ENCODE peak calls at places on chromosomes 7 and 10, in five cellular contexts. E, O, P, R and Z are unnamed samples.

GRCh38 chr7:24697416-24697815 is 59.8 kb downstream of the GSDME start:
- DNase-seq in O (no peak), P (no peak), E (no peak), R (no peak), Z (no peak)

GRCh38 chr10:83542774-83543291 is 596.5 kb upstream of the GHITM start:
- DNase-seq in E (no peak), O (no peak), R (no peak), P (no peak), Z (no peak)

GRCh38 chr7:12434012-12434642 is 30.5 kb upstream of the VWDE start:
- DNase-seq in O (no peak), P (no peak), E (no peak), R (no peak), Z (no peak)

GRCh38 chr10:86287422-86287793 is 79.2 kb downstream of the GRID1 start:
- DNase-seq in E (no peak), P (no peak), O (no peak), R (no peak), Z (no peak)

GRCh38 chr7:78400038-78400437 is 601.5 kb downstream of the PHTF2 start:
- DNase-seq in R (no peak), P (no peak), E (no peak), O (no peak), Z (no peak)

GRCh38 chr10:100515612-100516011 is 4.0 kb downstream of the SEC31B start:
- DNase-seq in R (no peak), P (no peak), O (no peak), E (no peak), Z (no peak)

GRCh38 chr10:53072144-53072543 is 299.6 kb upstream of the MBL2 start:
- DNase-seq in E (no peak), P (no peak), R (no peak), O (no peak), Z (no peak)

GRCh38 chr7:48251766-48252165 is 80.5 kb downstream of the ABCA13 start:
- DNase-seq in O (no peak), E (no peak), P (no peak), R (no peak), Z (no peak)

GRCh38 chr7:107711301-107711700 is 32.6 kb upstream of the CBLL1 start:
- DNase-seq in R (no peak), P (no peak), E (no peak), O (no peak), Z (no peak)

GRCh38 chr7:7385421-7385820 is 150.3 kb downstream of the COL28A1 start:
- DNase-seq in P (no peak), O (no peak), E (no peak), R (no peak), Z (no peak)
- H3K4me1 ChIP-seq in P (no peaks in the 10 kb centered on the region), O (no peaks in the 10 kb centered on the region), E (no peaks in the 10 kb centered on the region), R (peaks cover 5% of the 10 kb centered on the region), Z (no peaks in the 10 kb centered on the region)

GRCh38 chr10:104041891-104042535 is 43.7 kb downstream of the COL17A1 start:
- DNase-seq in O (no peak), R (no peak), P (no peak), E (no peak), Z (no peak)

GRCh38 chr10:104038537-104038936 is 47.1 kb downstream of the COL17A1 start:
- DNase-seq in R (no peak), O (no peak), P (no peak), E (no peak), Z (no peak)

GRCh38 chr10:104038958-104039752 is 46.5 kb downstream of the COL17A1 start:
- DNase-seq in E (no peak), R (no peak), O (peak; percentile 66), P (no peak), Z (no peak)

GRCh38 chr10:104040862-104041789 is 44.6 kb downstream of the COL17A1 start:
- DNase-seq in R (no peak), O (no peak), P (no peak), E (no peak), Z (no peak)

DNA sequence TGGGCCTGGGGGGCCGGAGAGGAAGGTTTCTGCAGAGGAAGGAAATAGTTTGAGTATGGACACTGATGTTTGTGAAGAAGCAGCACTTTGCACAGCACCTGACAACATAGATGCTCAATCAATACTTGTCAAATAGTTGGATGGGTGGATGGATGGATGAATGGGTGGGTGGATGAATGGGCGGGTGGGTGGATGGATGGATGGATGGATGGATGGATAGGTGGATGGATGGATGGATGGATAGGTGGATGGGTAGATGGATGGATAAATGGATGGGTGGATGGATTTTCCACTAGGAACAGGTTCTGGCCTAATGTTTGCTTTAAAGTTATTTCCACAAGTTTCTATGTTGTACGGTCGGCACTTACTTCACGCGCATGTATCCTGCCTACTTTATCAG is 45.3 kb downstream of the COL17A1 start:
- DNase-seq in P (no peak), E (no peak), R (no peak), O (no peak), Z (no peak)
- H3K36me3 ChIP-seq in P (no peaks in the 10 kb centered on the region), E (no peaks in the 10 kb centered on the region), R (no peaks in the 10 kb centered on the region), O (no peaks in the 10 kb centered on the region), Z (no peaks in the 10 kb centered on the region)

GRCh38 chr7:151758994-151759540 is 117.8 kb downstream of the PRKAG2 start:
- DNase-seq in E (no peak), P (no peak), R (no peak), O (no peak), Z (no peak)
- H3K4me1 ChIP-seq in E (no peaks in the 10 kb centered on the region), P (peaks cover 10% of the 10 kb centered on the region), R (no peaks in the 10 kb centered on the region), O (peaks cover 44% of the 10 kb centered on the region), Z (peaks cover 21% of the 10 kb centered on the region)

GRCh38 chr7:158779061-158779992 is 50.0 kb downstream of the ESYT2 start:
- DNase-seq in P (peak; percentile 34), R (no peak), E (no peak), O (no peak), Z (no peak)

GRCh38 chr7:158776474-158776873 is 52.8 kb downstream of the ESYT2 start:
- DNase-seq in R (no peak), E (no peak), O (no peak), P (no peak), Z (no peak)

GRCh38 chr7:158778476-158778875 is 50.8 kb downstream of the ESYT2 start:
- DNase-seq in R (no peak), O (no peak), E (no peak), P (no peak), Z (no peak)

GRCh38 chr7:158774916-158775315 is 54.4 kb downstream of the ESYT2 start:
- DNase-seq in P (no peak), O (no peak), E (no peak), R (no peak), Z (no peak)

GRCh38 chr7:158777793-158778192 is 51.5 kb downstream of the ESYT2 start:
- DNase-seq in O (no peak), R (no peak), E (no peak), P (no peak), Z (no peak)
- H3K36me3 ChIP-seq in O (peaks cover 39% of the 10 kb centered on the region), R (peaks cover 5% of the 10 kb centered on the region), E (no peaks in the 10 kb centered on the region), P (peaks cover 3% of the 10 kb centered on the region), Z (peaks cover 25% of the 10 kb centered on the region)

GRCh38 chr10:6040205-6040604 is 22.0 kb downstream of the IL2RA start:
- DNase-seq in P (no peak), R (no peak), O (no peak), E (no peak), Z (no peak)
- H3K4me1 ChIP-seq in P (no peaks in the 10 kb centered on the region), R (no peaks in the 10 kb centered on the region), O (no peaks in the 10 kb centered on the region), E (no peaks in the 10 kb centered on the region), Z (no peaks in the 10 kb centered on the region)

GRCh38 chr10:113897693-113898618 is 43.5 kb downstream of the NHLRC2 start:
- DNase-seq in E (no peak), O (no peak), R (no peak), P (no peak), Z (no peak)
- H3K36me3 ChIP-seq in E (no peaks in the 10 kb centered on the region), O (peaks cover 27% of the 10 kb centered on the region), R (peaks cover 12% of the 10 kb centered on the region), P (peaks cover 13% of the 10 kb centered on the region), Z (peaks cover 12% of the 10 kb centered on the region)

DNA sequence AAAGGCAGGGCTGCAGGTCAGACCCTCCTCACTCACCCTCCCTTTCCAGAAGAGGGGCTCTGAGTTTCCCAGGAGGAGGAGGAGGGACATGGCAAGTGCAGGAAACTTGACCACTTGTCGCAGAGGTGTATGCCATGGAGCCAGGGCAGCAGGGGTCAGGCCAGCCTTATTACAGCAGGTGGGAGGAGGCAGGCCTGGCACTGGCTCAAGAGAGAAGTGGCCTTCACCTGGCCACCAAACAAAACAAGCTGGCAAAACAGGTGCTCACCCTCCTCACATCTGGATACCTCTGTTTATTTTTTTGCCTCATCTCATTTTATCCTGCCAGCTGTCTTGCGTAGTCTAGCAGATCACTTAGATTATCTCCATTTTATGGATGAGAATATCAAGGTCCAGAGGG is 12.5 kb downstream of the COL13A1 start:
- DNase-seq in O (no peak), E (no peak), P (no peak), R (no peak), Z (no peak)
- H3K4me1 ChIP-seq in O (peaks cover 3% of the 10 kb centered on the region), E (no peaks in the 10 kb centered on the region), P (peaks cover 12% of the 10 kb centered on the region), R (no peaks in the 10 kb centered on the region), Z (no peaks in the 10 kb centered on the region)

GRCh38 chr7:99028261-99028971 is 115.5 kb downstream of the SMURF1 start:
- DNase-seq in P (no peak), R (no peak), E (no peak), O (no peak), Z (no peak)

GRCh38 chr7:99030145-99030856 is 113.6 kb downstream of the SMURF1 start:
- DNase-seq in R (no peak), E (no peak), P (no peak), O (peak; percentile 18), Z (no peak)

GRCh38 chr7:99029481-99030144 is 114.3 kb downstream of the SMURF1 start:
- DNase-seq in O (no peak), P (no peak), R (no peak), E (no peak), Z (no peak)

GRCh38 chr7:99027241-99027640 is 116.7 kb downstream of the SMURF1 start:
- DNase-seq in P (no peak), E (no peak), O (no peak), R (no peak), Z (no peak)

DNA sequence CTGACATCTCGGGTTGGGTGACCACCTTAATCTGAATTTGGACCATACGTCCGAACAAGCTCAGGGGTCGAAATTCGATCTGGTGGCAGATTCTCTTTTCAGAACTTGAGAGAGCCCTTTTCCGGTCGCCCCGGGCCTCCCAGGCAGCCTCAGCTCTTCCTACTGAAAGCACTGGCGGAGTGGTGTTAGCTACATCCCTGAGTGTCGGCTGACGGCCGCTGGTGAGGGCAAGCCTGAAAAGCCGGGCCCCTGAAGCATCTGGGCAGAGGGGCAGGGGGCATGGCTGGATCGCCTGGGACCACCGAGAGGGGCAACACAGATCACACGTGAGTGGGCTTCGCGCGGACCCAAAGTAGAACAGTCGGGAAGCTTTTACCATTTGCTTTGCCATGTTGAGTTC is 116.1 kb downstream of the SMURF1 start:
- DNase-seq in P (no peak), R (no peak), O (no peak), E (no peak), Z (no peak)
- H3K36me3 ChIP-seq in P (peaks cover 19% of the 10 kb centered on the region), R (peaks cover 49% of the 10 kb centered on the region), O (peaks cover 52% of the 10 kb centered on the region), E (no peaks in the 10 kb centered on the region), Z (peaks cover 23% of the 10 kb centered on the region)

GRCh38 chr7:106029448-106029847 is 66.4 kb downstream of the CDHR3 start:
- DNase-seq in R (no peak), P (no peak), E (no peak), O (no peak), Z (no peak)

GRCh38 chr7:106022193-106022821 is 59.2 kb downstream of the CDHR3 start:
- DNase-seq in P (no peak), R (no peak), E (no peak), O (no peak), Z (no peak)

GRCh38 chr7:106023369-106024322 is 60.6 kb downstream of the CDHR3 start:
- DNase-seq in P (no peak), R (no peak), O (no peak), E (no peak), Z (no peak)

GRCh38 chr7:106029941-106030340 is 66.9 kb downstream of the CDHR3 start:
- DNase-seq in O (no peak), P (no peak), E (no peak), R (no peak), Z (no peak)

GRCh38 chr7:106026101-106026500 is 63.0 kb downstream of the CDHR3 start:
- DNase-seq in P (no peak), R (no peak), E (no peak), O (no peak), Z (no peak)
- H3K4me1 ChIP-seq in P (no peaks in the 10 kb centered on the region), R (peaks cover 11% of the 10 kb centered on the region), E (no peaks in the 10 kb centered on the region), O (no peaks in the 10 kb centered on the region), Z (no peaks in the 10 kb centered on the region)